ENCODE peak calls at places on chromosomes 16 and 17, in five cellular contexts. O is neural progenitor cell, K is heart left ventricle, Q is ascending aorta, A is HepG2. M is an unnamed sample.

GRCh38 chr17:64231567-64232141 is 31.4 kb downstream of the TEX2 start:
- DNase-seq in K (no peak), O (no peak), Q (no peak), A (no peak), M (no peak)

GRCh38 chr16:14399397-14400284 is 230.4 kb downstream of the PARN start:
- DNase-seq in Q (peak; percentile 90), A (peak; percentile 99), O (peak; percentile 24), K (peak; percentile 49), M (peak; percentile 36)

GRCh38 chr16:56814537-56815432 is 50.2 kb upstream of the SLC12A3 start:
- DNase-seq in K (no peak), O (peak; percentile 44), A (peak; percentile 95), Q (no peak), M (no peak)

GRCh38 chr16:22685162-22685830 is 128.7 kb upstream of the HS3ST2 start:
- DNase-seq in O (no peak), A (no peak), Q (peak; percentile 98), K (peak; percentile 54), M (no peak)

GRCh38 chr17:77596491-77597420 is 361.7 kb upstream of the TNRC6C start:
- DNase-seq in O (no peak), A (no peak), Q (no peak), K (no peak), M (no peak)

GRCh38 chr17:63910096-63910495 is 962 bp downstream of the CSHL1 start:
- DNase-seq in O (no peak), K (no peak), A (no peak), Q (peak; percentile 50), M (no peak)

GRCh38 chr17:60594747-60595146 is 5.2 kb upstream of the PPM1D start:
- DNase-seq in Q (no peak), O (no peak), K (no peak), A (no peak), M (no peak)

GRCh38 chr17:14302421-14303099 is 1.7 kb downstream of the HS3ST3B1 start:
- DNase-seq in K (peak; percentile 89), O (peak; percentile 95), Q (peak; percentile 86), A (peak; percentile 48), M (peak; percentile 73)

GRCh38 chr16:67663151-67663876 is 2.6 kb downstream of the PARD6A start:
- DNase-seq in Q (no peak), O (peak; percentile 55), A (no peak), K (peak; percentile 32), M (peak; percentile 68)

GRCh38 chr16:4846503-4846900 is 586 bp downstream of the GLYR1 start:
- DNase-seq in O (peak; percentile 72), A (peak; percentile 35), K (peak; percentile 61), Q (peak; percentile 71), M (peak; percentile 76)

GRCh38 chr16:88088161-88088581 is 136.9 kb downstream of the BANP start:
- DNase-seq in Q (no peak), K (peak; percentile 65), A (no peak), O (peak; percentile 4), M (no peak)

GRCh38 chr17:68527314-68527713 is 15.1 kb downstream of the PRKAR1A start:
- DNase-seq in K (no peak), O (no peak), Q (no peak), A (no peak), M (no peak)

GRCh38 chr17:78248051-78248914 is 16.9 kb downstream of the TMEM235 start:
- DNase-seq in O (no peak), K (peak; percentile 10), Q (no peak), A (no peak), M (peak; percentile 3)

GRCh38 chr16:13014516-13014915 is 113.1 kb downstream of the SHISA9 start:
- DNase-seq in O (peak; percentile 62), Q (no peak), A (peak; percentile 54), K (no peak), M (no peak)

GRCh38 chr17:38867179-38867994 is 2.5 kb upstream of the LASP1 start:
- DNase-seq in O (peak; percentile 83), Q (no peak), A (peak; percentile 77), K (no peak), M (peak; percentile 71)

GRCh38 chr17:6323626-6324356 is 111.1 kb downstream of the AIPL1 start:
- DNase-seq in O (no peak), K (no peak), A (no peak), Q (no peak), M (no peak)

GRCh38 chr16:85913141-85913601 is 14.2 kb downstream of the IRF8 start:
- DNase-seq in A (no peak), K (no peak), Q (no peak), O (peak; percentile 21), M (no peak)

GRCh38 chr17:56754523-56755208 is 79.1 kb downstream of the C17orf67 start:
- DNase-seq in K (no peak), Q (no peak), A (peak; percentile 83), O (peak; percentile 27), M (no peak)

GRCh38 chr16:84617068-84617630 is 729 bp downstream of the COTL1 start:
- DNase-seq in O (peak; percentile 30), K (peak; percentile 39), A (no peak), Q (peak; percentile 75), M (no peak)

GRCh38 chr16:67296422-67296821 is 17.1 kb downstream of the PLEKHG4 start:
- DNase-seq in A (no peak), O (no peak), K (no peak), Q (no peak), M (no peak)

DNA sequence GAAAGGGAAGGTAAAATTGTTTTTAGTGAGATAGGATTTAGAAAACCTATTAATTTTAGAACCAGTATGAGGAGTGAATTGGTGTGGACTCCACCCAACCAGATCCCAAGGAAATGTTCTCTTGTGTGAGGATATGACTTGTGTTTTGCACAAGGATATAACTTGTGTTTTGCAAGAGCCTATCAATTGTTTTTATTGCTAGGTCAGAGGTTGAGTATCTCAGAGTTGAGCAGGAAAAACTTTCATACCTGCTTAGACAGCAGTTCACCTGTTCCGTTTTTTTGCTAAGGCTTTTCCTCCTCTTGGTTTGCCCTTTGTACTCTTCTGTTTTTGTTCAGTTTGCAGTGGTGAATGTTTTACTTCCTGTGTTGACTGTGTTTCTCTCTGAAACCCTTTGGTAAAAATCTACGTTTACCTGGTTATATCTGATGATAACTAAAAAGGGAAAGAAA is 5.1 kb downstream of the NBR1 start:
- DNase-seq in A (peak; percentile 87), O (no peak), Q (no peak), K (no peak), M (no peak)
- H3K4me3 ChIP-seq in A (peak overlapping the region; percentile 40), O (no peak overlapping the region), Q (peak overlapping the region; percentile 35), K (no peak overlapping the region), M (no peak overlapping the region)

GRCh38 chr17:48427598-48427997 is 2.4 kb downstream of the SKAP1 start:
- DNase-seq in O (no peak), K (no peak), Q (no peak), A (no peak), M (no peak)

GRCh38 chr17:48429638-48430586 is at the start of gene SKAP1:
- DNase-seq in A (no peak), Q (no peak), K (no peak), O (peak; percentile 43), M (no peak)

GRCh38 chr17:48438662-48439061 is 8.6 kb upstream of the SKAP1 start:
- DNase-seq in O (no peak), A (no peak), Q (no peak), K (no peak), M (no peak)

GRCh38 chr17:48429156-48429555 is 858 bp downstream of the SKAP1 start:
- DNase-seq in A (no peak), O (no peak), K (no peak), Q (no peak), M (no peak)

GRCh38 chr17:48432820-48433775 is 3.1 kb upstream of the SKAP1 start:
- DNase-seq in Q (no peak), O (no peak), K (no peak), A (no peak), M (no peak)
- H3K4me1 ChIP-seq in Q (no peaks in the 10 kb centered on the region), O (peaks cover 8% of the 10 kb centered on the region), K (no peaks in the 10 kb centered on the region), A (no peaks in the 10 kb centered on the region), M (no peaks in the 10 kb centered on the region)

GRCh38 chr17:35664685-35665084 is 66.8 kb upstream of the RASL10B start:
- DNase-seq in O (no peak), A (peak; percentile 4), K (no peak), Q (no peak), M (no peak)
- H3K36me3 ChIP-seq in O (no peaks in the 10 kb centered on the region), A (peaks cover 5% of the 10 kb centered on the region), K (no peaks in the 10 kb centered on the region), Q (peaks cover 6% of the 10 kb centered on the region), M (peaks cover 18% of the 10 kb centered on the region)

GRCh38 chr17:1229354-1229890 is 40.8 kb upstream of the BHLHA9 start:
- DNase-seq in A (no peak), O (peak; percentile 50), K (peak; percentile 79), Q (peak; percentile 83), M (no peak)

GRCh38 chr17:1228752-1229353 is 41.4 kb upstream of the BHLHA9 start:
- DNase-seq in O (peak; percentile 24), K (no peak), Q (no peak), A (no peak), M (no peak)

GRCh38 chr17:1227917-1228751 is 42.1 kb upstream of the BHLHA9 start:
- DNase-seq in Q (no peak), K (peak; percentile 70), A (no peak), O (peak; percentile 52), M (no peak)

GRCh38 chr17:1226308-1226707 is 43.9 kb upstream of the BHLHA9 start:
- DNase-seq in K (no peak), Q (no peak), A (no peak), O (no peak), M (no peak)

DNA sequence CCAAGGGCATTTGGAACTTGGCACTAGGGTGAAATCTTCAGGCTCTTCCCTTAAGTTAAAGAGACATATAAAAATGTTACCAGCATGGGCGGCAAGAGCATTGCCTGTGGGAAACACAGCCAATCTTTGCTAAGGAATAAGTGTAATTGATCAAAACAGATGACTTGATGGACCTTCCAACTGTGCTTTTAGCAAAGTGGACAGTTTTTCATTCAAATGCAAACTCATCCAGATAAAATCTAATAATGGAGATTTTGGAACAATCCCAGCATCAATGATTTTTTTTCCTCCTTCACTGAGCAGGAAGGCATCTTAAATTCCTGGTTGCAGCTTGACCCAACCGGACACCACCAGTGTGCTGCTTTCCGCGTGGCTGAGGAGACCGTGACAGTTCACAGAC is 42.9 kb upstream of the BHLHA9 start:
- DNase-seq in A (no peak), K (no peak), Q (no peak), O (no peak), M (no peak)
- H3K4me3 ChIP-seq in A (no peak overlapping the region), K (no peak overlapping the region), Q (peak overlapping the region; percentile 88), O (no peak overlapping the region), M (no peak overlapping the region)

DNA sequence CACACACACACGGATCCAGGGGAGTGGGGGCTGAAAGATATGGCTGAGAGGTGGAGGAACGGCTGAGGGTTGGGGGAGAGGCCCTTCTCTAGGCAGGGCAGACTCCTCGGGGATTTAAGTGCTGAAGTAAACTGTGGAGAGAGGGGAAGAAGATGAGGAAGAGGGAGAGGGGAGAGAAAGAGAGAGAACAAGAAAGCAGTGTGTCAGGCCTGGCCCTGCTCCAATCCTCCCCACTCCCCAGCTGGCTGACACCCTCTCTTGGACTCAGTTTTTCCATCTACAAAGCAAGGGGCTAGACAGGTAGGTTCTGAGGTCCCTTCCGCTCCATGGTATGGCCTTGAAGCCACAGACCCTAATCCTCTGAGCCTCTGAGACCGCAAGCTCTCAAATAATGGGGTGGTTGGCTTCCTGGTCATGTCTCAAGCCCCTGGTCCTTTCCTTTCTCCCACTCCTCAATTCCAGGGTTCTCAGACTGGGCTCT is 2.0 kb downstream of the VAMP2 start:
- DNase-seq in K (no peak), Q (no peak), O (no peak), A (no peak), M (no peak)
- H3K4me1 ChIP-seq in K (peaks cover 37% of the 10 kb centered on the region), Q (peaks cover 47% of the 10 kb centered on the region), O (peaks cover 19% of the 10 kb centered on the region), A (peaks cover 55% of the 10 kb centered on the region), M (peaks cover 7% of the 10 kb centered on the region)